ENCODE peak calls at places on chromosomes 5 and 9, in ten cellular contexts. One of them, this sample, is unnamed.

GRCh38 chr5:77486344-77486962 is 5.7 kb downstream of the WDR41 start:
- DNase-seq in WERI-Rb-1: no peak
- DNase-seq in choroid plexus epithelial cell: no peak
- DNase-seq in NCI-H1092 treated with DMSO at 0.1 percent for 48 hours: no peak
- DNase-seq in endothelial cell: no peak
- DNase-seq in prostate gland: peak
- DNase-seq in T-cell: no peak
- DNase-seq in mesendoderm: no peak
- DNase-seq in cardiac fibroblast: no peak
- DNase-seq in Panc1: no peak
- DNase-seq in this sample: no peak

GRCh38 chr9:27514551-27514950 is 9.5 kb upstream of the IFNK start:
- DNase-seq in WERI-Rb-1: no peak
- DNase-seq in choroid plexus epithelial cell: no peak
- DNase-seq in NCI-H1092 treated with DMSO at 0.1 percent for 48 hours: no peak
- DNase-seq in endothelial cell: no peak
- DNase-seq in prostate gland: no peak
- DNase-seq in T-cell: no peak
- DNase-seq in mesendoderm: no peak
- DNase-seq in cardiac fibroblast: no peak
- DNase-seq in Panc1: no peak
- DNase-seq in this sample: no peak

GRCh38 chr5:65329266-65329665 is 152.5 kb downstream of the ADAMTS6 start:
- DNase-seq in WERI-Rb-1: no peak
- DNase-seq in choroid plexus epithelial cell: peak
- DNase-seq in NCI-H1092 treated with DMSO at 0.1 percent for 48 hours: peak
- DNase-seq in endothelial cell: no peak
- DNase-seq in prostate gland: no peak
- DNase-seq in T-cell: no peak
- DNase-seq in mesendoderm: no peak
- DNase-seq in cardiac fibroblast: peak
- DNase-seq in Panc1: no peak
- DNase-seq in this sample: no peak

GRCh38 chr5:44914221-44914620 is 105.5 kb downstream of the MRPS30 start:
- DNase-seq in WERI-Rb-1: no peak
- DNase-seq in choroid plexus epithelial cell: no peak
- DNase-seq in NCI-H1092 treated with DMSO at 0.1 percent for 48 hours: no peak
- DNase-seq in endothelial cell: no peak
- DNase-seq in prostate gland: no peak
- DNase-seq in T-cell: no peak
- DNase-seq in mesendoderm: no peak
- DNase-seq in cardiac fibroblast: no peak
- DNase-seq in Panc1: no peak
- DNase-seq in this sample: no peak

GRCh38 chr5:102910240-102911226 is 155.4 kb downstream of the PAM start:
- DNase-seq in WERI-Rb-1: no peak
- DNase-seq in choroid plexus epithelial cell: peak
- DNase-seq in NCI-H1092 treated with DMSO at 0.1 percent for 48 hours: no peak
- DNase-seq in endothelial cell: no peak
- DNase-seq in prostate gland: no peak
- DNase-seq in T-cell: no peak
- DNase-seq in mesendoderm: peak
- DNase-seq in cardiac fibroblast: peak
- DNase-seq in Panc1: peak
- DNase-seq in this sample: no peak

GRCh38 chr5:139855451-139855850 is 59.8 kb downstream of the PSD2 start:
- DNase-seq in WERI-Rb-1: no peak
- DNase-seq in choroid plexus epithelial cell: no peak
- DNase-seq in NCI-H1092 treated with DMSO at 0.1 percent for 48 hours: no peak
- DNase-seq in endothelial cell: no peak
- DNase-seq in prostate gland: no peak
- DNase-seq in T-cell: no peak
- DNase-seq in mesendoderm: no peak
- DNase-seq in cardiac fibroblast: no peak
- DNase-seq in Panc1: no peak
- DNase-seq in this sample: no peak

GRCh38 chr5:102788788-102789187 is 33.7 kb downstream of the PAM start:
- DNase-seq in WERI-Rb-1: no peak
- DNase-seq in choroid plexus epithelial cell: no peak
- DNase-seq in NCI-H1092 treated with DMSO at 0.1 percent for 48 hours: no peak
- DNase-seq in endothelial cell: no peak
- DNase-seq in prostate gland: no peak
- DNase-seq in T-cell: no peak
- DNase-seq in mesendoderm: no peak
- DNase-seq in cardiac fibroblast: no peak
- DNase-seq in Panc1: no peak
- DNase-seq in this sample: no peak

GRCh38 chr5:115460476-115460875 is 84.1 kb downstream of the FEM1C start:
- DNase-seq in WERI-Rb-1: no peak
- DNase-seq in choroid plexus epithelial cell: peak
- DNase-seq in NCI-H1092 treated with DMSO at 0.1 percent for 48 hours: no peak
- DNase-seq in endothelial cell: no peak
- DNase-seq in prostate gland: no peak
- DNase-seq in T-cell: no peak
- DNase-seq in mesendoderm: no peak
- DNase-seq in cardiac fibroblast: peak
- DNase-seq in Panc1: peak
- DNase-seq in this sample: peak

GRCh38 chr9:129422843-129423700 is 197.8 kb downstream of the C9orf50 start:
- DNase-seq in WERI-Rb-1: peak
- DNase-seq in choroid plexus epithelial cell: peak
- DNase-seq in NCI-H1092 treated with DMSO at 0.1 percent for 48 hours: no peak
- DNase-seq in endothelial cell: no peak
- DNase-seq in prostate gland: no peak
- DNase-seq in T-cell: no peak
- DNase-seq in mesendoderm: no peak
- DNase-seq in cardiac fibroblast: peak
- DNase-seq in Panc1: no peak
- DNase-seq in this sample: no peak